ENCODE peak calls at places on chromosomes 7 and 10, in nine cellular contexts. One of them, this sample, is unnamed.
A peak's percentile ranks its signal among the peaks of the same experiment; 100 is the strongest.

GRCh38 chr7:30469303-30469702 is 9.3 kb downstream of the NOD1 start:
- DNase-seq in nephron progenitor cell: peak; percentile 23
- DNase-seq in cardiac muscle cell: peak; percentile 73
- DNase-seq in PC-9: no peak
- DNase-seq in GM20000: no peak
- DNase-seq in HFF-Myc: peak; percentile 94
- DNase-seq in IMR-90: peak; percentile 99
- DNase-seq in Calu3: peak; percentile 78
- DNase-seq in A549: peak; percentile 66
- DNase-seq in this sample: no peak

GRCh38 chr7:46191296-46191695 is 270.2 kb upstream of the IGFBP3 start:
- DNase-seq in PC-9: peak; percentile 35
- DNase-seq in IMR-90: no peak
- DNase-seq in cardiac muscle cell: no peak
- DNase-seq in GM20000: no peak
- DNase-seq in nephron progenitor cell: no peak
- DNase-seq in HFF-Myc: no peak
- DNase-seq in A549: no peak
- DNase-seq in Calu3: no peak
- DNase-seq in this sample: no peak

GRCh38 chr7:5526190-5527037 is 102.8 kb upstream of the TNRC18 start:
- DNase-seq in HFF-Myc: no peak
- DNase-seq in A549: no peak
- DNase-seq in Calu3: peak; percentile 72
- DNase-seq in PC-9: peak; percentile 46
- DNase-seq in IMR-90: peak; percentile 32
- DNase-seq in GM20000: no peak
- DNase-seq in nephron progenitor cell: no peak
- DNase-seq in cardiac muscle cell: peak; percentile 77
- DNase-seq in this sample: peak; percentile 33

GRCh38 chr10:7370511-7370910 is 40.3 kb downstream of the SFMBT2 start:
- DNase-seq in GM20000: no peak
- DNase-seq in A549: no peak
- DNase-seq in IMR-90: no peak
- DNase-seq in Calu3: no peak
- DNase-seq in nephron progenitor cell: no peak
- DNase-seq in HFF-Myc: no peak
- DNase-seq in PC-9: no peak
- DNase-seq in cardiac muscle cell: no peak
- DNase-seq in this sample: no peak

GRCh38 chr10:45471531-45472310 is 97.7 kb downstream of the ALOX5 start:
- DNase-seq in Calu3: no peak
- DNase-seq in HFF-Myc: no peak
- DNase-seq in GM20000: no peak
- DNase-seq in A549: no peak
- DNase-seq in IMR-90: no peak
- DNase-seq in cardiac muscle cell: no peak
- DNase-seq in PC-9: no peak
- DNase-seq in nephron progenitor cell: peak; percentile 19
- DNase-seq in this sample: no peak

GRCh38 chr7:101941481-101942383 is 124.3 kb downstream of the CUX1 start:
- DNase-seq in PC-9: peak; percentile 89
- DNase-seq in GM20000: no peak
- DNase-seq in Calu3: peak; percentile 36
- DNase-seq in HFF-Myc: no peak
- DNase-seq in nephron progenitor cell: no peak
- DNase-seq in IMR-90: peak; percentile 72
- DNase-seq in A549: peak; percentile 73
- DNase-seq in cardiac muscle cell: no peak
- DNase-seq in this sample: no peak

GRCh38 chr10:125824736-125825135 is 1.4 kb downstream of the BCCIP start:
- DNase-seq in GM20000: no peak
- DNase-seq in A549: peak; percentile 15
- DNase-seq in Calu3: no peak
- DNase-seq in PC-9: peak; percentile 55
- DNase-seq in IMR-90: peak; percentile 61
- DNase-seq in nephron progenitor cell: no peak
- DNase-seq in HFF-Myc: peak; percentile 11
- DNase-seq in cardiac muscle cell: no peak
- DNase-seq in this sample: no peak

GRCh38 chr10:118669020-118669766 is 73.7 kb upstream of the PRLHR start:
- DNase-seq in Calu3: no peak
- DNase-seq in PC-9: no peak
- DNase-seq in GM20000: no peak
- DNase-seq in HFF-Myc: peak; percentile 59
- DNase-seq in A549: no peak
- DNase-seq in IMR-90: peak; percentile 52
- DNase-seq in nephron progenitor cell: no peak
- DNase-seq in cardiac muscle cell: no peak
- DNase-seq in this sample: no peak

GRCh38 chr10:78450807-78451485 is 417.3 kb downstream of the RPS24 start:
- DNase-seq in GM20000: no peak
- DNase-seq in Calu3: no peak
- DNase-seq in nephron progenitor cell: no peak
- DNase-seq in cardiac muscle cell: no peak
- DNase-seq in A549: no peak
- DNase-seq in HFF-Myc: no peak
- DNase-seq in IMR-90: no peak
- DNase-seq in PC-9: no peak
- DNase-seq in this sample: no peak

GRCh38 chr7:38492010-38492409 is 139.2 kb downstream of the AMPH start:
- DNase-seq in cardiac muscle cell: peak; percentile 1
- DNase-seq in GM20000: no peak
- DNase-seq in PC-9: no peak
- DNase-seq in nephron progenitor cell: no peak
- DNase-seq in IMR-90: no peak
- DNase-seq in A549: no peak
- DNase-seq in HFF-Myc: no peak
- DNase-seq in Calu3: no peak
- DNase-seq in this sample: no peak

GRCh38 chr7:95922191-95922590 is 149.8 kb downstream of the DYNC1I1 start:
- DNase-seq in IMR-90: no peak
- DNase-seq in Calu3: no peak
- DNase-seq in PC-9: no peak
- DNase-seq in HFF-Myc: no peak
- DNase-seq in A549: no peak
- DNase-seq in GM20000: no peak
- DNase-seq in nephron progenitor cell: no peak
- DNase-seq in cardiac muscle cell: no peak
- DNase-seq in this sample: no peak

GRCh38 chr10:89793649-89794254 is 92.4 kb downstream of the KIF20B start:
- DNase-seq in Calu3: peak; percentile 39
- DNase-seq in cardiac muscle cell: peak; percentile 85
- DNase-seq in nephron progenitor cell: peak; percentile 43
- DNase-seq in HFF-Myc: peak; percentile 45
- DNase-seq in GM20000: peak; percentile 69
- DNase-seq in IMR-90: peak; percentile 74
- DNase-seq in A549: peak; percentile 73
- DNase-seq in PC-9: peak; percentile 49
- DNase-seq in this sample: no peak

GRCh38 chr10:69318997-69319727 is 40.9 kb downstream of the HK1 start:
- DNase-seq in nephron progenitor cell: peak; percentile 61
- DNase-seq in GM20000: peak; percentile 71
- DNase-seq in Calu3: peak; percentile 76
- DNase-seq in A549: peak; percentile 38
- DNase-seq in IMR-90: peak; percentile 53
- DNase-seq in HFF-Myc: no peak
- DNase-seq in cardiac muscle cell: peak; percentile 64
- DNase-seq in PC-9: peak; percentile 60
- DNase-seq in this sample: peak; percentile 38

GRCh38 chr7:69624431-69624830 is 26.2 kb downstream of the AUTS2 start:
- DNase-seq in nephron progenitor cell: no peak
- DNase-seq in HFF-Myc: no peak
- DNase-seq in IMR-90: no peak
- DNase-seq in A549: no peak
- DNase-seq in Calu3: no peak
- DNase-seq in GM20000: no peak
- DNase-seq in PC-9: no peak
- DNase-seq in cardiac muscle cell: peak; percentile 28
- DNase-seq in this sample: no peak

GRCh38 chr7:29363636-29364425 is 169.3 kb downstream of the CHN2 start:
- DNase-seq in A549: no peak
- DNase-seq in nephron progenitor cell: no peak
- DNase-seq in IMR-90: no peak
- DNase-seq in Calu3: no peak
- DNase-seq in cardiac muscle cell: no peak
- DNase-seq in HFF-Myc: no peak
- DNase-seq in PC-9: peak; percentile 53
- DNase-seq in GM20000: no peak
- DNase-seq in this sample: no peak

GRCh38 chr10:72087392-72087968 is 871 bp downstream of the SPOCK2 start:
- DNase-seq in nephron progenitor cell: peak; percentile 40
- DNase-seq in PC-9: no peak
- DNase-seq in IMR-90: no peak
- DNase-seq in GM20000: peak; percentile 65
- DNase-seq in HFF-Myc: no peak
- DNase-seq in A549: no peak
- DNase-seq in Calu3: peak; percentile 52
- DNase-seq in cardiac muscle cell: no peak
- DNase-seq in this sample: peak; percentile 46

GRCh38 chr7:46296526-46296925 is 375.5 kb upstream of the IGFBP3 start:
- DNase-seq in Calu3: no peak
- DNase-seq in IMR-90: no peak
- DNase-seq in GM20000: no peak
- DNase-seq in HFF-Myc: no peak
- DNase-seq in A549: no peak
- DNase-seq in PC-9: no peak
- DNase-seq in nephron progenitor cell: no peak
- DNase-seq in cardiac muscle cell: no peak
- DNase-seq in this sample: no peak

GRCh38 chr7:25656581-25657026 is 428.3 kb upstream of the NPVF start:
- DNase-seq in IMR-90: no peak
- DNase-seq in HFF-Myc: peak; percentile 21
- DNase-seq in GM20000: no peak
- DNase-seq in Calu3: no peak
- DNase-seq in cardiac muscle cell: no peak
- DNase-seq in PC-9: no peak
- DNase-seq in A549: no peak
- DNase-seq in nephron progenitor cell: no peak
- DNase-seq in this sample: no peak

GRCh38 chr10:118045842-118046490 is 775 bp downstream of the RAB11FIP2 start:
- DNase-seq in IMR-90: peak; percentile 29
- DNase-seq in Calu3: peak; percentile 21
- DNase-seq in cardiac muscle cell: peak; percentile 30
- DNase-seq in A549: peak; percentile 16
- DNase-seq in HFF-Myc: peak; percentile 21
- DNase-seq in GM20000: peak; percentile 40
- DNase-seq in PC-9: peak; percentile 52
- DNase-seq in nephron progenitor cell: no peak
- DNase-seq in this sample: no peak

GRCh38 chr10:5546891-5547683 is 22.3 kb downstream of the CALML3 start:
- DNase-seq in GM20000: no peak
- DNase-seq in PC-9: peak; percentile 92
- DNase-seq in nephron progenitor cell: no peak
- DNase-seq in HFF-Myc: no peak
- DNase-seq in IMR-90: peak; percentile 67
- DNase-seq in cardiac muscle cell: no peak
- DNase-seq in A549: peak; percentile 89
- DNase-seq in Calu3: peak; percentile 88
- DNase-seq in this sample: no peak

DNA sequence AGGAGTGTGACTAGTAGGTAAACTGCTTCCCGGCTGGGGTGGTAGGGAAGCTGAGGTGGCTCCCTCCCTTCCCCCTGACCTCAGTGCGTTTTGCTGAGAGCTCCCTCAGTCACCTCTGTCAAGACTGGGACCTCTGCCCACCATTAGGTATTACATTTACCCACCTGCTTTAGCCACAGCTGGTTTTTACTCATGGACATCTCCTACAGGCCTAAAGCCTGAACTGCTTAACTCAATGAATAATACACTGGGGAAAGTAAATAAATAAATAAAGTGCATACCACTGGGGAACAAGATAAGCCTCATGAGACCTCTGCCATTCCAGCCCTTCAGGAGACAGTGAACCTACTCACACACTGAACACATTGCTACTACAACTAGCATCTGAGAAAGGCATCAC is 38.9 kb upstream of the CDK13 start:
- DNase-seq in IMR-90: peak; percentile 9
- DNase-seq in A549: no peak
- DNase-seq in Calu3: no peak
- DNase-seq in cardiac muscle cell: no peak
- DNase-seq in HFF-Myc: no peak
- DNase-seq in nephron progenitor cell: no peak
- DNase-seq in GM20000: no peak
- DNase-seq in PC-9: no peak
- DNase-seq in this sample: no peak
- TF ChIP-seq CTCF in IMR-90: no peak
- TF ChIP-seq CTCF in A549: no peak
- TF ChIP-seq CTCF in Calu3: no peak
- TF ChIP-seq CTCF in cardiac muscle cell: no peak
- TF ChIP-seq CTCF in HFF-Myc: no peak
- TF ChIP-seq CTCF in nephron progenitor cell: no peak
- TF ChIP-seq CTCF in GM20000: no peak
- TF ChIP-seq CTCF in PC-9: no peak
- TF ChIP-seq CTCF in this sample: no peak

GRCh38 chr10:35843524-35844171 is 201.6 kb upstream of the FZD8 start:
- DNase-seq in IMR-90: no peak
- DNase-seq in GM20000: no peak
- DNase-seq in PC-9: no peak
- DNase-seq in HFF-Myc: no peak
- DNase-seq in Calu3: no peak
- DNase-seq in A549: no peak
- DNase-seq in cardiac muscle cell: peak; percentile 73
- DNase-seq in nephron progenitor cell: peak; percentile 65
- DNase-seq in this sample: no peak
- TF ChIP-seq CTCF in IMR-90: no peak
- TF ChIP-seq CTCF in GM20000: no peak
- TF ChIP-seq CTCF in PC-9: no peak
- TF ChIP-seq CTCF in HFF-Myc: no peak
- TF ChIP-seq CTCF in Calu3: no peak
- TF ChIP-seq CTCF in A549: no peak
- TF ChIP-seq CTCF in cardiac muscle cell: no peak
- TF ChIP-seq CTCF in nephron progenitor cell: no peak
- TF ChIP-seq CTCF in this sample: no peak

DNA sequence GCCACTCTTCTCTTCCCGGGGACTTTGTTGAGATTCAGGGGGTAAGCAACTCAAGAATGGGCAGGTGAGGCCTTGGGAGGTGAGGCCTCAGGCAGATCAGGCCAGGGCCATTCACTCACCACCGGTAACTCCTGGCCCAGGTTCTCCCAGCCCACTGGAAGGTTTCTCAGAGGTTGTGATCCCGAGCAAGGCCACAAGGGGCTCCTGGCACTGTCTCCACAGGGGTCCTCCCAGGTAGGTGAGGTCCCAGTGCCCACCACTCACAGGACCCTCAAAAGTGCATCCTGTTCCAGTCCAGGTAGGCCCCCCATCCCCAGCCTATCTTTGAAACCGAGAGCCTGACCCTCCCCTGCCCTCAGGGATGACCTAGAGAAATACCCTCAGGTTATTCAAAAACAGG is 236.1 kb downstream of the BUB3 start:
- DNase-seq in Calu3: no peak
- DNase-seq in IMR-90: no peak
- DNase-seq in cardiac muscle cell: no peak
- DNase-seq in GM20000: no peak
- DNase-seq in HFF-Myc: no peak
- DNase-seq in PC-9: no peak
- DNase-seq in nephron progenitor cell: no peak
- DNase-seq in A549: no peak
- DNase-seq in this sample: no peak
- TF ChIP-seq CTCF in Calu3: no peak
- TF ChIP-seq CTCF in IMR-90: no peak
- TF ChIP-seq CTCF in cardiac muscle cell: no peak
- TF ChIP-seq CTCF in GM20000: no peak
- TF ChIP-seq CTCF in HFF-Myc: no peak
- TF ChIP-seq CTCF in PC-9: no peak
- TF ChIP-seq CTCF in nephron progenitor cell: no peak
- TF ChIP-seq CTCF in A549: no peak
- TF ChIP-seq CTCF in this sample: no peak

GRCh38 chr10:23656735-23657134 is 217.9 kb downstream of the OTUD1 start:
- DNase-seq in cardiac muscle cell: peak; percentile 28
- DNase-seq in Calu3: no peak
- DNase-seq in PC-9: no peak
- DNase-seq in A549: no peak
- DNase-seq in IMR-90: no peak
- DNase-seq in nephron progenitor cell: no peak
- DNase-seq in GM20000: no peak
- DNase-seq in HFF-Myc: no peak
- DNase-seq in this sample: no peak
- TF ChIP-seq CTCF in cardiac muscle cell: no peak
- TF ChIP-seq CTCF in Calu3: peak; percentile 32
- TF ChIP-seq CTCF in PC-9: peak; percentile 57
- TF ChIP-seq CTCF in A549: no peak
- TF ChIP-seq CTCF in IMR-90: no peak
- TF ChIP-seq CTCF in nephron progenitor cell: peak; percentile 67
- TF ChIP-seq CTCF in GM20000: no peak
- TF ChIP-seq CTCF in HFF-Myc: no peak
- TF ChIP-seq CTCF in this sample: no peak